ENCODE peak calls at places on chromosomes 4 and X, in five cellular contexts. One of them, this sample, is unnamed.

GRCh38 chr4:6574747-6575502 is at the start of gene MAN2B2:
- DNase-seq in stimulated activated naive B cell treated with anti-CD40 and anti-IgM and Interleukin-4, amounts not matched to agents 10 μg/mL and 1 μg/mL and 100 μg/mL, for 72 hours: peak
- DNase-seq in cardiac fibroblast: peak
- DNase-seq in psoas muscle: peak
- DNase-seq in cerebellar cortex: peak
- DNase-seq in this sample: peak

GRCh38 chr4:155738548-155738947 is 20.3 kb upstream of the GUCY1B1 start:
- DNase-seq in cardiac fibroblast: peak
- DNase-seq in cerebellar cortex: no peak
- DNase-seq in psoas muscle: no peak
- DNase-seq in stimulated activated naive B cell treated with anti-CD40 and anti-IgM and Interleukin-4, amounts not matched to agents 10 μg/mL and 1 μg/mL and 100 μg/mL, for 72 hours: no peak
- DNase-seq in this sample: peak

GRCh38 chrX:134660627-134661026 is 2.4 kb upstream of the PLAC1 start:
- DNase-seq in psoas muscle: no peak
- DNase-seq in stimulated activated naive B cell treated with anti-CD40 and anti-IgM and Interleukin-4, amounts not matched to agents 10 μg/mL and 1 μg/mL and 100 μg/mL, for 72 hours: no peak
- DNase-seq in cardiac fibroblast: no peak
- DNase-seq in cerebellar cortex: no peak
- DNase-seq in this sample: no peak

GRCh38 chr4:143626134-143626859 is 74.2 kb downstream of the FREM3 start:
- DNase-seq in cardiac fibroblast: peak
- DNase-seq in psoas muscle: peak
- DNase-seq in stimulated activated naive B cell treated with anti-CD40 and anti-IgM and Interleukin-4, amounts not matched to agents 10 μg/mL and 1 μg/mL and 100 μg/mL, for 72 hours: no peak
- DNase-seq in cerebellar cortex: no peak
- DNase-seq in this sample: peak

GRCh38 chrX:40414335-40414734 is 166.4 kb upstream of the ATP6AP2 start:
- DNase-seq in cerebellar cortex: no peak
- DNase-seq in stimulated activated naive B cell treated with anti-CD40 and anti-IgM and Interleukin-4, amounts not matched to agents 10 μg/mL and 1 μg/mL and 100 μg/mL, for 72 hours: no peak
- DNase-seq in psoas muscle: no peak
- DNase-seq in cardiac fibroblast: no peak
- DNase-seq in this sample: no peak

GRCh38 chr4:7911044-7911578 is 28.6 kb downstream of the AFAP1 start:
- DNase-seq in stimulated activated naive B cell treated with anti-CD40 and anti-IgM and Interleukin-4, amounts not matched to agents 10 μg/mL and 1 μg/mL and 100 μg/mL, for 72 hours: no peak
- DNase-seq in cardiac fibroblast: peak
- DNase-seq in cerebellar cortex: peak
- DNase-seq in psoas muscle: peak
- DNase-seq in this sample: peak

GRCh38 chrX:26653050-26653449 is 437.1 kb downstream of the MAGEB5 start:
- DNase-seq in cardiac fibroblast: no peak
- DNase-seq in psoas muscle: no peak
- DNase-seq in stimulated activated naive B cell treated with anti-CD40 and anti-IgM and Interleukin-4, amounts not matched to agents 10 μg/mL and 1 μg/mL and 100 μg/mL, for 72 hours: no peak
- DNase-seq in cerebellar cortex: no peak
- DNase-seq in this sample: no peak

GRCh38 chr4:48093949-48094550 is 40.0 kb downstream of the TXK start:
- DNase-seq in cerebellar cortex: no peak
- DNase-seq in cardiac fibroblast: no peak
- DNase-seq in psoas muscle: no peak
- DNase-seq in stimulated activated naive B cell treated with anti-CD40 and anti-IgM and Interleukin-4, amounts not matched to agents 10 μg/mL and 1 μg/mL and 100 μg/mL, for 72 hours: no peak
- DNase-seq in this sample: peak

GRCh38 chr4:4603067-4603466 is 61.2 kb upstream of the STX18 start:
- DNase-seq in cerebellar cortex: no peak
- DNase-seq in psoas muscle: no peak
- DNase-seq in stimulated activated naive B cell treated with anti-CD40 and anti-IgM and Interleukin-4, amounts not matched to agents 10 μg/mL and 1 μg/mL and 100 μg/mL, for 72 hours: no peak
- DNase-seq in cardiac fibroblast: peak
- DNase-seq in this sample: peak

GRCh38 chr4:108272566-108272965 is 103.8 kb upstream of the LEF1 start:
- DNase-seq in cerebellar cortex: no peak
- DNase-seq in psoas muscle: no peak
- DNase-seq in stimulated activated naive B cell treated with anti-CD40 and anti-IgM and Interleukin-4, amounts not matched to agents 10 μg/mL and 1 μg/mL and 100 μg/mL, for 72 hours: no peak
- DNase-seq in cardiac fibroblast: no peak
- DNase-seq in this sample: no peak

GRCh38 chr4:26197018-26197779 is 123.6 kb upstream of the RBPJ start:
- DNase-seq in cardiac fibroblast: peak
- DNase-seq in stimulated activated naive B cell treated with anti-CD40 and anti-IgM and Interleukin-4, amounts not matched to agents 10 μg/mL and 1 μg/mL and 100 μg/mL, for 72 hours: peak
- DNase-seq in psoas muscle: no peak
- DNase-seq in cerebellar cortex: no peak
- DNase-seq in this sample: peak

GRCh38 chr4:182297659-182298058 is 54.5 kb downstream of the TENM3 start:
- DNase-seq in psoas muscle: no peak
- DNase-seq in cerebellar cortex: no peak
- DNase-seq in cardiac fibroblast: peak
- DNase-seq in stimulated activated naive B cell treated with anti-CD40 and anti-IgM and Interleukin-4, amounts not matched to agents 10 μg/mL and 1 μg/mL and 100 μg/mL, for 72 hours: no peak
- DNase-seq in this sample: no peak

GRCh38 chr4:15920723-15921591 is 17.6 kb downstream of the FGFBP1 start:
- DNase-seq in psoas muscle: no peak
- DNase-seq in stimulated activated naive B cell treated with anti-CD40 and anti-IgM and Interleukin-4, amounts not matched to agents 10 μg/mL and 1 μg/mL and 100 μg/mL, for 72 hours: no peak
- DNase-seq in cardiac fibroblast: peak
- DNase-seq in cerebellar cortex: no peak
- DNase-seq in this sample: peak

GRCh38 chr4:3563403-3563802 is 31.2 kb upstream of the LRPAP1 start:
- DNase-seq in cerebellar cortex: no peak
- DNase-seq in psoas muscle: no peak
- DNase-seq in cardiac fibroblast: no peak
- DNase-seq in stimulated activated naive B cell treated with anti-CD40 and anti-IgM and Interleukin-4, amounts not matched to agents 10 μg/mL and 1 μg/mL and 100 μg/mL, for 72 hours: no peak
- DNase-seq in this sample: no peak

GRCh38 chr4:133320576-133321170 is 171.6 kb downstream of the PCDH10 start:
- DNase-seq in psoas muscle: no peak
- DNase-seq in cerebellar cortex: peak
- DNase-seq in stimulated activated naive B cell treated with anti-CD40 and anti-IgM and Interleukin-4, amounts not matched to agents 10 μg/mL and 1 μg/mL and 100 μg/mL, for 72 hours: no peak
- DNase-seq in cardiac fibroblast: peak
- DNase-seq in this sample: peak

GRCh38 chr4:38865445-38865844 is 2.2 kb upstream of the FAM114A1 start:
- DNase-seq in cardiac fibroblast: no peak
- DNase-seq in stimulated activated naive B cell treated with anti-CD40 and anti-IgM and Interleukin-4, amounts not matched to agents 10 μg/mL and 1 μg/mL and 100 μg/mL, for 72 hours: no peak
- DNase-seq in cerebellar cortex: no peak
- DNase-seq in psoas muscle: no peak
- DNase-seq in this sample: no peak

This sample was measured in fibroblast of the aortic adventitia.